ENCODE peak calls at places on chromosomes 3 and 15, in eight cellular contexts. One of them, this sample, is unnamed.

GRCh38 chr3:128895843-128896365 is 16.5 kb downstream of the ACAD9 start:
- DNase-seq in Ammon's horn: no peak
- DNase-seq in iris pigment epithelial cell: no peak
- DNase-seq in central memory CD4-positive, alpha-beta T cell: no peak
- DNase-seq in AG20443: no peak
- DNase-seq in small intestine: no peak
- DNase-seq in sciatic nerve: no peak
- DNase-seq in stimulated activated CD8-positive, alpha-beta memory T cell treated with anti-CD3 and anti-CD28 coated beads, Interleukin-12 subunit alpha, Interleukin-12 subunit beta, amount 100 ng/mL, for 4 hours: no peak
- DNase-seq in this sample: no peak

GRCh38 chr3:39038165-39038564 is 13.6 kb downstream of the SCN11A start:
- DNase-seq in Ammon's horn: no peak
- DNase-seq in iris pigment epithelial cell: peak; percentile 90
- DNase-seq in central memory CD4-positive, alpha-beta T cell: no peak
- DNase-seq in AG20443: peak; percentile 14
- DNase-seq in small intestine: no peak
- DNase-seq in sciatic nerve: no peak
- DNase-seq in stimulated activated CD8-positive, alpha-beta memory T cell treated with anti-CD3 and anti-CD28 coated beads, Interleukin-12 subunit alpha, Interleukin-12 subunit beta, amount 100 ng/mL, for 4 hours: no peak
- DNase-seq in this sample: no peak

GRCh38 chr3:9396632-9397330 is 634 bp upstream of the SETD5 start:
- DNase-seq in Ammon's horn: peak; percentile 98
- DNase-seq in iris pigment epithelial cell: peak; percentile 100
- DNase-seq in central memory CD4-positive, alpha-beta T cell: peak; percentile 100
- DNase-seq in AG20443: peak; percentile 92
- DNase-seq in small intestine: peak; percentile 99
- DNase-seq in sciatic nerve: peak; percentile 98
- DNase-seq in stimulated activated CD8-positive, alpha-beta memory T cell treated with anti-CD3 and anti-CD28 coated beads, Interleukin-12 subunit alpha, Interleukin-12 subunit beta, amount 100 ng/mL, for 4 hours: peak; percentile 98
- DNase-seq in this sample: peak; percentile 89

GRCh38 chr15:90851945-90852344 is 16.4 kb upstream of the FURIN start:
- DNase-seq in Ammon's horn: no peak
- DNase-seq in iris pigment epithelial cell: no peak
- DNase-seq in central memory CD4-positive, alpha-beta T cell: no peak
- DNase-seq in AG20443: no peak
- DNase-seq in small intestine: no peak
- DNase-seq in sciatic nerve: no peak
- DNase-seq in stimulated activated CD8-positive, alpha-beta memory T cell treated with anti-CD3 and anti-CD28 coated beads, Interleukin-12 subunit alpha, Interleukin-12 subunit beta, amount 100 ng/mL, for 4 hours: no peak
- DNase-seq in this sample: no peak

GRCh38 chr3:89261673-89262072 is 154.3 kb downstream of the EPHA3 start:
- DNase-seq in Ammon's horn: no peak
- DNase-seq in iris pigment epithelial cell: no peak
- DNase-seq in central memory CD4-positive, alpha-beta T cell: no peak
- DNase-seq in AG20443: no peak
- DNase-seq in small intestine: no peak
- DNase-seq in sciatic nerve: no peak
- DNase-seq in stimulated activated CD8-positive, alpha-beta memory T cell treated with anti-CD3 and anti-CD28 coated beads, Interleukin-12 subunit alpha, Interleukin-12 subunit beta, amount 100 ng/mL, for 4 hours: no peak
- DNase-seq in this sample: no peak

GRCh38 chr15:70399204-70399603 is 301.5 kb upstream of the TLE3 start:
- DNase-seq in Ammon's horn: no peak
- DNase-seq in iris pigment epithelial cell: no peak
- DNase-seq in central memory CD4-positive, alpha-beta T cell: no peak
- DNase-seq in AG20443: no peak
- DNase-seq in small intestine: no peak
- DNase-seq in sciatic nerve: no peak
- DNase-seq in stimulated activated CD8-positive, alpha-beta memory T cell treated with anti-CD3 and anti-CD28 coated beads, Interleukin-12 subunit alpha, Interleukin-12 subunit beta, amount 100 ng/mL, for 4 hours: no peak
- DNase-seq in this sample: no peak

GRCh38 chr3:61650276-61650675 is 88.9 kb downstream of the PTPRG start:
- DNase-seq in Ammon's horn: no peak
- DNase-seq in iris pigment epithelial cell: peak; percentile 73
- DNase-seq in central memory CD4-positive, alpha-beta T cell: no peak
- DNase-seq in AG20443: peak; percentile 83
- DNase-seq in small intestine: no peak
- DNase-seq in sciatic nerve: peak; percentile 84
- DNase-seq in stimulated activated CD8-positive, alpha-beta memory T cell treated with anti-CD3 and anti-CD28 coated beads, Interleukin-12 subunit alpha, Interleukin-12 subunit beta, amount 100 ng/mL, for 4 hours: no peak
- DNase-seq in this sample: no peak

GRCh38 chr15:25793354-25794050 is 69.6 kb downstream of the ATP10A start:
- DNase-seq in Ammon's horn: no peak
- DNase-seq in iris pigment epithelial cell: no peak
- DNase-seq in central memory CD4-positive, alpha-beta T cell: no peak
- DNase-seq in AG20443: no peak
- DNase-seq in small intestine: no peak
- DNase-seq in sciatic nerve: no peak
- DNase-seq in stimulated activated CD8-positive, alpha-beta memory T cell treated with anti-CD3 and anti-CD28 coated beads, Interleukin-12 subunit alpha, Interleukin-12 subunit beta, amount 100 ng/mL, for 4 hours: no peak
- DNase-seq in this sample: no peak

GRCh38 chr15:101107101-101107500 is 144.7 kb downstream of the CHSY1 start:
- DNase-seq in Ammon's horn: no peak
- DNase-seq in iris pigment epithelial cell: no peak
- DNase-seq in central memory CD4-positive, alpha-beta T cell: no peak
- DNase-seq in AG20443: no peak
- DNase-seq in small intestine: no peak
- DNase-seq in sciatic nerve: no peak
- DNase-seq in stimulated activated CD8-positive, alpha-beta memory T cell treated with anti-CD3 and anti-CD28 coated beads, Interleukin-12 subunit alpha, Interleukin-12 subunit beta, amount 100 ng/mL, for 4 hours: no peak
- DNase-seq in this sample: no peak

GRCh38 chr3:174102274-174102673 is 704.7 kb downstream of the NLGN1 start:
- DNase-seq in Ammon's horn: no peak
- DNase-seq in iris pigment epithelial cell: no peak
- DNase-seq in central memory CD4-positive, alpha-beta T cell: no peak
- DNase-seq in AG20443: no peak
- DNase-seq in small intestine: no peak
- DNase-seq in sciatic nerve: no peak
- DNase-seq in stimulated activated CD8-positive, alpha-beta memory T cell treated with anti-CD3 and anti-CD28 coated beads, Interleukin-12 subunit alpha, Interleukin-12 subunit beta, amount 100 ng/mL, for 4 hours: no peak
- DNase-seq in this sample: no peak

GRCh38 chr3:172516318-172517214 is 6.7 kb downstream of the TNFSF10 start:
- DNase-seq in Ammon's horn: peak; percentile 14
- DNase-seq in iris pigment epithelial cell: peak; percentile 77
- DNase-seq in central memory CD4-positive, alpha-beta T cell: no peak
- DNase-seq in AG20443: peak; percentile 85
- DNase-seq in small intestine: peak; percentile 89
- DNase-seq in sciatic nerve: peak; percentile 66
- DNase-seq in stimulated activated CD8-positive, alpha-beta memory T cell treated with anti-CD3 and anti-CD28 coated beads, Interleukin-12 subunit alpha, Interleukin-12 subunit beta, amount 100 ng/mL, for 4 hours: no peak
- DNase-seq in this sample: peak; percentile 95

GRCh38 chr3:76107935-76108570 is 322.7 kb upstream of the ZNF717 start:
- DNase-seq in Ammon's horn: peak; percentile 48
- DNase-seq in iris pigment epithelial cell: peak; percentile 66
- DNase-seq in central memory CD4-positive, alpha-beta T cell: no peak
- DNase-seq in AG20443: peak; percentile 58
- DNase-seq in small intestine: peak; percentile 45
- DNase-seq in sciatic nerve: no peak
- DNase-seq in stimulated activated CD8-positive, alpha-beta memory T cell treated with anti-CD3 and anti-CD28 coated beads, Interleukin-12 subunit alpha, Interleukin-12 subunit beta, amount 100 ng/mL, for 4 hours: no peak
- DNase-seq in this sample: peak; percentile 25

GRCh38 chr3:117252208-117252607 is 542.6 kb downstream of the TUSC7 start:
- DNase-seq in Ammon's horn: no peak
- DNase-seq in iris pigment epithelial cell: peak; percentile 3
- DNase-seq in central memory CD4-positive, alpha-beta T cell: no peak
- DNase-seq in AG20443: peak; percentile 9
- DNase-seq in small intestine: peak; percentile 8
- DNase-seq in sciatic nerve: no peak
- DNase-seq in stimulated activated CD8-positive, alpha-beta memory T cell treated with anti-CD3 and anti-CD28 coated beads, Interleukin-12 subunit alpha, Interleukin-12 subunit beta, amount 100 ng/mL, for 4 hours: no peak
- DNase-seq in this sample: peak; percentile 32

GRCh38 chr3:146111337-146111736 is 49.6 kb downstream of the PLOD2 start:
- DNase-seq in Ammon's horn: no peak
- DNase-seq in iris pigment epithelial cell: no peak
- DNase-seq in central memory CD4-positive, alpha-beta T cell: no peak
- DNase-seq in AG20443: no peak
- DNase-seq in small intestine: no peak
- DNase-seq in sciatic nerve: no peak
- DNase-seq in stimulated activated CD8-positive, alpha-beta memory T cell treated with anti-CD3 and anti-CD28 coated beads, Interleukin-12 subunit alpha, Interleukin-12 subunit beta, amount 100 ng/mL, for 4 hours: no peak
- DNase-seq in this sample: no peak

GRCh38 chr3:21220944-21221343 is 530.1 kb downstream of the ZNF385D start:
- DNase-seq in Ammon's horn: no peak
- DNase-seq in iris pigment epithelial cell: no peak
- DNase-seq in central memory CD4-positive, alpha-beta T cell: no peak
- DNase-seq in AG20443: no peak
- DNase-seq in small intestine: no peak
- DNase-seq in sciatic nerve: no peak
- DNase-seq in stimulated activated CD8-positive, alpha-beta memory T cell treated with anti-CD3 and anti-CD28 coated beads, Interleukin-12 subunit alpha, Interleukin-12 subunit beta, amount 100 ng/mL, for 4 hours: no peak
- DNase-seq in this sample: no peak

GRCh38 chr3:129558772-129559564 is 16.0 kb downstream of the H1-8 start:
- DNase-seq in Ammon's horn: no peak
- DNase-seq in iris pigment epithelial cell: peak; percentile 75
- DNase-seq in central memory CD4-positive, alpha-beta T cell: no peak
- DNase-seq in AG20443: peak; percentile 77
- DNase-seq in small intestine: no peak
- DNase-seq in sciatic nerve: no peak
- DNase-seq in stimulated activated CD8-positive, alpha-beta memory T cell treated with anti-CD3 and anti-CD28 coated beads, Interleukin-12 subunit alpha, Interleukin-12 subunit beta, amount 100 ng/mL, for 4 hours: no peak
- DNase-seq in this sample: no peak

GRCh38 chr3:137163241-137163916 is 205.6 kb downstream of the IL20RB start:
- DNase-seq in Ammon's horn: no peak
- DNase-seq in iris pigment epithelial cell: no peak
- DNase-seq in central memory CD4-positive, alpha-beta T cell: no peak
- DNase-seq in AG20443: no peak
- DNase-seq in small intestine: no peak
- DNase-seq in sciatic nerve: no peak
- DNase-seq in stimulated activated CD8-positive, alpha-beta memory T cell treated with anti-CD3 and anti-CD28 coated beads, Interleukin-12 subunit alpha, Interleukin-12 subunit beta, amount 100 ng/mL, for 4 hours: no peak
- DNase-seq in this sample: no peak

GRCh38 chr3:126982522-126983175 is at the start of gene PLXNA1:
- DNase-seq in Ammon's horn: peak; percentile 48
- DNase-seq in iris pigment epithelial cell: peak; percentile 77
- DNase-seq in central memory CD4-positive, alpha-beta T cell: peak; percentile 94
- DNase-seq in AG20443: peak; percentile 99
- DNase-seq in small intestine: peak; percentile 85
- DNase-seq in sciatic nerve: peak; percentile 86
- DNase-seq in stimulated activated CD8-positive, alpha-beta memory T cell treated with anti-CD3 and anti-CD28 coated beads, Interleukin-12 subunit alpha, Interleukin-12 subunit beta, amount 100 ng/mL, for 4 hours: peak; percentile 82
- DNase-seq in this sample: peak; percentile 85

GRCh38 chr15:65318870-65319356 is 14.4 kb downstream of the RNU5B-1 start:
- DNase-seq in Ammon's horn: peak; percentile 90
- DNase-seq in iris pigment epithelial cell: peak; percentile 64
- DNase-seq in central memory CD4-positive, alpha-beta T cell: peak; percentile 69
- DNase-seq in AG20443: peak; percentile 97
- DNase-seq in small intestine: peak; percentile 79
- DNase-seq in sciatic nerve: peak; percentile 84
- DNase-seq in stimulated activated CD8-positive, alpha-beta memory T cell treated with anti-CD3 and anti-CD28 coated beads, Interleukin-12 subunit alpha, Interleukin-12 subunit beta, amount 100 ng/mL, for 4 hours: peak; percentile 52
- DNase-seq in this sample: peak; percentile 95